ENCODE peak calls at places on chromosome 13, in four cellular contexts. One of them, this sample, is unnamed.

GRCh38 chr13:27599845-27600553 is 20.3 kb downstream of the LNX2 start:
- DNase-seq in H9: no peak
- DNase-seq in mesendoderm: peak
- DNase-seq in H1: no peak
- DNase-seq in this sample: peak

GRCh38 chr13:108060111-108060510 is 155.2 kb downstream of the LIG4 start:
- DNase-seq in mesendoderm: peak
- DNase-seq in H1: peak
- DNase-seq in H9: peak
- DNase-seq in this sample: no peak

GRCh38 chr13:74278901-74279300 is 144.7 kb upstream of the KLF12 start:
- DNase-seq in mesendoderm: no peak
- DNase-seq in H9: no peak
- DNase-seq in H1: no peak
- DNase-seq in this sample: no peak

GRCh38 chr13:78147905-78148304 is 229.3 kb upstream of the EDNRB start:
- DNase-seq in H1: no peak
- DNase-seq in mesendoderm: peak
- DNase-seq in H9: no peak
- DNase-seq in this sample: peak

GRCh38 chr13:103514188-103514587 is 448.0 kb upstream of the SLC10A2 start:
- DNase-seq in mesendoderm: no peak
- DNase-seq in H9: no peak
- DNase-seq in H1: no peak
- DNase-seq in this sample: no peak

GRCh38 chr13:73851104-73851503 is 283.1 kb downstream of the KLF12 start:
- DNase-seq in H9: no peak
- DNase-seq in mesendoderm: no peak
- DNase-seq in H1: no peak
- DNase-seq in this sample: peak

GRCh38 chr13:72109863-72110262 is 242.9 kb upstream of the DACH1 start:
- DNase-seq in H1: no peak
- DNase-seq in H9: no peak
- DNase-seq in mesendoderm: no peak
- DNase-seq in this sample: no peak

GRCh38 chr13:105655046-105655445 is 880.4 kb downstream of the EFNB2 start:
- DNase-seq in H1: no peak
- DNase-seq in mesendoderm: no peak
- DNase-seq in H9: no peak
- DNase-seq in this sample: peak

GRCh38 chr13:27663947-27664346 is 42.3 kb downstream of the POLR1D start:
- DNase-seq in H1: no peak
- DNase-seq in H9: peak
- DNase-seq in mesendoderm: peak
- DNase-seq in this sample: no peak

GRCh38 chr13:95948646-95949045 is 104.6 kb downstream of the UGGT2 start:
- DNase-seq in H1: no peak
- DNase-seq in H9: no peak
- DNase-seq in mesendoderm: no peak
- DNase-seq in this sample: peak

GRCh38 chr13:35994131-35994966 is 136.8 kb downstream of the DCLK1 start:
- DNase-seq in H9: no peak
- DNase-seq in mesendoderm: peak
- DNase-seq in H1: no peak
- DNase-seq in this sample: peak

GRCh38 chr13:36764957-36765356 is 54.1 kb upstream of the RFXAP start:
- DNase-seq in H9: peak
- DNase-seq in H1: no peak
- DNase-seq in mesendoderm: peak
- DNase-seq in this sample: no peak

GRCh38 chr13:34347784-34348573 is 530.0 kb downstream of the RFC3 start:
- DNase-seq in H1: no peak
- DNase-seq in H9: no peak
- DNase-seq in mesendoderm: no peak
- DNase-seq in this sample: no peak

GRCh38 chr13:52047463-52047862 is 23.0 kb downstream of the UTP14C start:
- DNase-seq in H1: no peak
- DNase-seq in mesendoderm: no peak
- DNase-seq in H9: no peak
- DNase-seq in this sample: no peak

GRCh38 chr13:79998386-79998785 is 342.5 kb downstream of the SPRY2 start:
- DNase-seq in mesendoderm: no peak
- DNase-seq in H9: no peak
- DNase-seq in H1: no peak
- DNase-seq in this sample: no peak

GRCh38 chr13:112726018-112726767 is 36.4 kb downstream of the ATP11A start:
- DNase-seq in mesendoderm: no peak
- DNase-seq in H1: no peak
- DNase-seq in H9: peak
- DNase-seq in this sample: no peak

GRCh38 chr13:98327326-98328314 is 150.6 kb upstream of the RNF113B start:
- DNase-seq in H1: peak
- DNase-seq in H9: peak
- DNase-seq in mesendoderm: peak
- DNase-seq in this sample: peak

GRCh38 chr13:47803131-47803530 is 197.9 kb downstream of the SUCLA2 start:
- DNase-seq in mesendoderm: no peak
- DNase-seq in H1: no peak
- DNase-seq in H9: no peak
- DNase-seq in this sample: no peak

DNA sequence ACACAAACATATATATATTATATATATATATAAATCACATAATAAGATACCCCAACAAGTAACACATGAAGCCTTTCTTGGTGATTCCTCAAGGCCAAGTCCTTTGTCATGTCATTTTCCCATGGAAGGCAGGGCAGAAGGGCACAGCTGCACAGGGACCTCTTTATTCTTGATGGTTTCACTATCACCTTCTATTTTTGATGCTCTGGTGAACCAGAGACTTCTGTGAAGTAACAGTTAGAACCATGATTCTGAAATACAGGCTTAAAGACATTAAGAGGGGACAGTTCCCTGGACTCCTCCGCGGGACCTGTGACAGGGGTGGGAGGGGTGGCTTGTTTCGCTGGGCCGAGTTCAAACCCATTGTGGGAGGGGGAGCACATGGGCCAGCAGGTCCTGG is 104.0 kb downstream of the DGKH start:
- DNase-seq in H9: no peak
- DNase-seq in H1: no peak
- DNase-seq in mesendoderm: no peak
- DNase-seq in this sample: no peak
- H4K5ac ChIP-seq in H9: no peak
- H4K5ac ChIP-seq in H1: no peak
- H4K5ac ChIP-seq in mesendoderm: no peak
- H4K5ac ChIP-seq in this sample: no peak

GRCh38 chr13:49977992-49978391 is 18.9 kb upstream of the TRIM13 start:
- DNase-seq in H9: no peak
- DNase-seq in H1: no peak
- DNase-seq in mesendoderm: no peak
- DNase-seq in this sample: no peak
- H4K5ac ChIP-seq in H9: no peak
- H4K5ac ChIP-seq in H1: no peak
- H4K5ac ChIP-seq in mesendoderm: no peak
- H4K5ac ChIP-seq in this sample: no peak

GRCh38 chr13:29100739-29101138 is 280.6 kb downstream of the MTUS2 start:
- DNase-seq in H9: no peak
- DNase-seq in mesendoderm: no peak
- DNase-seq in H1: no peak
- DNase-seq in this sample: no peak

GRCh38 chr13:29101404-29101803 is 281.3 kb downstream of the MTUS2 start:
- DNase-seq in H9: no peak
- DNase-seq in mesendoderm: no peak
- DNase-seq in H1: no peak
- DNase-seq in this sample: no peak

GRCh38 chr13:29105779-29106178 is 285.6 kb downstream of the MTUS2 start:
- DNase-seq in H9: peak
- DNase-seq in H1: no peak
- DNase-seq in mesendoderm: peak
- DNase-seq in this sample: no peak

GRCh38 chr13:29104461-29104860 is 284.3 kb downstream of the MTUS2 start:
- DNase-seq in mesendoderm: no peak
- DNase-seq in H1: no peak
- DNase-seq in H9: no peak
- DNase-seq in this sample: no peak

DNA sequence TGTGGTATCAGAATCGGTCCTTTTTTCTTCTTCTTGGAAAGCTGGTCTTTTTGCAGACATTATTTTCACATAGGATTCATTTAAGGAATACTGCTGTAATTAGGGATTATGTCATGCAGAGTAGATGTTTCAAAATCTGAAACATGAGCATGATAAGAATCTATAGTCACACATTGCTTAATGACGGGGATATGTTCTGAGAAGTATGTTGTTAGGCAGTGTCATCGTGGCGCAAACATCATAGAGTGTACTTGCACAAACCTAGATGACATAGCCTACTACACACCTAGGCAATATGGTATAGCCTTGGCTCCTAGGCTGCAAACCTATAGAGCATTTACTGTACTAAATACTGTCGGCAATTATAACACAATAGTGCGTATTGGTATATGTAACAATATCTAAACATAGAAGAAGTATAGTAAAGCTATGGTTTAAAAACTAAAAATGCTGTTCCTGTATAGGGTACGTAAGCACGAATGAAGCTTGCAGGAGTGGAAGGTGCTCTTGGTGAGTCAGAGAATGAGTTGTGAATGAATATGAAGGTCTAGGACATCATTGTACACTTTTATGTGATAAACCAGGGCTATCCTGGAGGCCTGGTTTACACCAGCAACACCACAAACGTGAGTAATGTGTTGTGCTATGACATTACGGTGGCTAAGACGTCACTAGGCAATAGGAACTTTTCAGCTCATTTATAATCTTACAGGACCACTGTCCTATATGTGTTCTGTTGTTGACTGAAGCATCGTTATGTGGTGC is 283.1 kb downstream of the MTUS2 start:
- DNase-seq in H1: no peak
- DNase-seq in H9: no peak
- DNase-seq in mesendoderm: no peak
- DNase-seq in this sample: no peak
- H4K5ac ChIP-seq in H1: no peak
- H4K5ac ChIP-seq in H9: no peak
- H4K5ac ChIP-seq in mesendoderm: no peak
- H4K5ac ChIP-seq in this sample: no peak

GRCh38 chr13:26327905-26328304 is 74.0 kb downstream of the CDK8 start:
- DNase-seq in H9: no peak
- DNase-seq in H1: no peak
- DNase-seq in mesendoderm: no peak
- DNase-seq in this sample: no peak
- H4K5ac ChIP-seq in H9: no peak
- H4K5ac ChIP-seq in H1: no peak
- H4K5ac ChIP-seq in mesendoderm: no peak
- H4K5ac ChIP-seq in this sample: no peak

GRCh38 chr13:39327080-39327479 is 275.9 kb downstream of the LHFPL6 start:
- DNase-seq in mesendoderm: no peak
- DNase-seq in H9: no peak
- DNase-seq in H1: no peak
- DNase-seq in this sample: no peak
- H4K5ac ChIP-seq in mesendoderm: no peak
- H4K5ac ChIP-seq in H9: no peak
- H4K5ac ChIP-seq in H1: no peak
- H4K5ac ChIP-seq in this sample: no peak

DNA sequence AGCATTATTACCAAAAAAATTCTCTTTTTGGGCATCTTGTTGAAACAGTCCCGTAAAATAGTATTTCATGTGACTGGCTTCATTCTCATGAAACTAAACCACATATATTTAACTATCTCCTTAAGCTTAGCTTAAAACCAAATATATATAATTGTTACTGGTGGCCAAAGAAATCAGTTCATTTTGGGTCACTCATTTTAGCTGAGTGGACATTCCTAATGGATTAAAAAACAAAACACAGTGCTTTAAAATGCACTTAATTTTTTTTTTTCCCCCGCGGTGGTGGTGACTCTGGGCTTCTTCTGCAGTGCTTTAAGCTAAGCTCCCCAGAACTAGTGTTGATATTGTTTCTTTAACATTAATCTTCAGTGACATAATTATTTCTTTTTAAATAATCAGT is 540.1 kb downstream of the GPC6 start:
- DNase-seq in H1: no peak
- DNase-seq in H9: no peak
- DNase-seq in mesendoderm: no peak
- DNase-seq in this sample: no peak
- H4K5ac ChIP-seq in H1: no peak
- H4K5ac ChIP-seq in H9: no peak
- H4K5ac ChIP-seq in mesendoderm: no peak
- H4K5ac ChIP-seq in this sample: no peak